ENCODE peak calls at places on chromosomes 7 and 10, in four cellular contexts. N is AG04449; W is GM03348; U is stimulated activated CD4-positive, alpha-beta T cell treated with anti-CD3 and anti-CD28 coated beads, Interleukin-1b, Interleukin-23, amount 100 ng/mL, for 1 hour. L is an unnamed sample.

GRCh38 chr7:105278973-105279687 is 109.6 kb downstream of the SRPK2 start:
- DNase-seq in N (no peak), W (no peak), U (no peak), L (no peak)

GRCh38 chr7:45162943-45163691 is 5.5 kb downstream of the RAMP3 start:
- DNase-seq in N (no peak), W (no peak), U (no peak), L (no peak)

GRCh38 chr7:140005754-140006503 is 56.8 kb downstream of the PARP12 start:
- DNase-seq in N (no peak), W (no peak), U (no peak), L (no peak)

GRCh38 chr10:25766687-25767221 is 167.3 kb upstream of the MYO3A start:
- DNase-seq in N (no peak), W (no peak), U (no peak), L (no peak)

GRCh38 chr10:18455086-18455884 is 196.1 kb downstream of the NSUN6 start:
- DNase-seq in N (no peak), W (peak), U (no peak), L (no peak)

GRCh38 chr7:159091041-159091440 is 53.6 kb downstream of the VIPR2 start:
- DNase-seq in N (no peak), W (no peak), U (no peak), L (no peak)

GRCh38 chr10:5811387-5811821 is 1.8 kb downstream of the GDI2 start:
- DNase-seq in N (peak), W (peak), U (no peak), L (no peak)

GRCh38 chr7:106775975-106776607 is 89.0 kb upstream of the PIK3CG start:
- DNase-seq in N (no peak), W (no peak), U (no peak), L (no peak)

GRCh38 chr7:19916011-19916410 is 142.6 kb upstream of the TMEM196 start:
- DNase-seq in N (no peak), W (peak), U (no peak), L (no peak)

GRCh38 chr7:72176875-72177274 is 235.3 kb downstream of the CALN1 start:
- DNase-seq in N (no peak), W (no peak), U (no peak), L (no peak)

GRCh38 chr7:24778543-24779282 is 21.4 kb upstream of the GSDME start:
- DNase-seq in N (peak), W (peak), U (no peak), L (no peak)

GRCh38 chr10:100739516-100740368 is 5.6 kb upstream of the PAX2 start:
- DNase-seq in N (no peak), W (no peak), U (no peak), L (no peak)

GRCh38 chr7:131897016-131897789 is 340.8 kb upstream of the PODXL start:
- DNase-seq in N (no peak), W (peak), U (no peak), L (no peak)

GRCh38 chr10:130807721-130808120 is 503.8 kb downstream of the TCERG1L start:
- DNase-seq in N (no peak), W (no peak), U (no peak), L (no peak)

GRCh38 chr7:17123020-17123419 is 175.4 kb upstream of the AHR start:
- DNase-seq in N (peak), W (peak), U (no peak), L (no peak)

GRCh38 chr7:143381427-143382125 is 431 bp downstream of the ZYX start:
- DNase-seq in N (no peak), W (peak), U (no peak), L (no peak)

GRCh38 chr10:47381427-47382379 is 2.4 kb downstream of the ZNF488 start:
- DNase-seq in N (no peak), W (no peak), U (no peak), L (no peak)